ENCODE peak calls at places on chromosomes 3 and 15, in eight cellular contexts. R is fibroblast of lung, E is kidney, J is endothelial cell of umbilical vein, G is fibroblast of pulmonary artery, Z is tibial artery, P is transverse colon, M is colonic mucosa. K is an unnamed sample.

GRCh38 chr3:127764841-127765362 is 57.4 kb downstream of the MGLL start:
- DNase-seq in R (no peak), E (no peak), J (no peak), G (no peak), Z (no peak), P (no peak), M (no peak), K (no peak)

GRCh38 chr3:119582178-119582577 is 2.9 kb downstream of the ADPRH start:
- DNase-seq in R (no peak), E (peak), J (no peak), G (no peak), Z (no peak), P (no peak), M (no peak), K (no peak)

GRCh38 chr3:44058022-44058867 is 183.4 kb upstream of the TOPAZ1 start:
- DNase-seq in R (peak), E (peak), J (no peak), G (peak), Z (no peak), P (peak), M (no peak), K (peak)

GRCh38 chr3:45311953-45312795 is 76.2 kb upstream of the LARS2 start:
- DNase-seq in R (no peak), E (no peak), J (no peak), G (no peak), Z (no peak), P (no peak), M (no peak), K (no peak)

GRCh38 chr3:147412491-147412916 is 3.3 kb downstream of the ZIC1 start:
- DNase-seq in R (no peak), E (peak), J (no peak), G (no peak), Z (no peak), P (no peak), M (no peak), K (no peak)

GRCh38 chr15:38670142-38671002 is 105.8 kb upstream of the RASGRP1 start:
- DNase-seq in R (no peak), E (no peak), J (no peak), G (no peak), Z (no peak), P (peak), M (no peak), K (no peak)

GRCh38 chr3:133264920-133265319 is 134.9 kb upstream of the BFSP2 start:
- DNase-seq in R (no peak), E (no peak), J (no peak), G (no peak), Z (no peak), P (no peak), M (no peak), K (no peak)

GRCh38 chr15:58115692-58116091 is 22.5 kb upstream of the AQP9 start:
- DNase-seq in R (peak), E (no peak), J (peak), G (peak), Z (no peak), P (no peak), M (no peak), K (peak)

GRCh38 chr3:129621626-129622417 is 15.3 kb upstream of the PLXND1 start:
- DNase-seq in R (no peak), E (peak), J (peak), G (no peak), Z (peak), P (no peak), M (peak), K (no peak)

GRCh38 chr3:185813205-185813604 is 11.6 kb downstream of the IGF2BP2 start:
- DNase-seq in R (peak), E (no peak), J (no peak), G (no peak), Z (no peak), P (no peak), M (no peak), K (peak)

GRCh38 chr15:91316123-91316522 is 216.1 kb downstream of the SV2B start:
- DNase-seq in R (no peak), E (no peak), J (no peak), G (no peak), Z (no peak), P (no peak), M (no peak), K (no peak)

GRCh38 chr3:8443829-8444791 is 57.5 kb upstream of the LMCD1 start:
- DNase-seq in R (peak), E (peak), J (peak), G (peak), Z (peak), P (peak), M (peak), K (peak)

GRCh38 chr15:85312486-85312885 is 67.9 kb upstream of the AKAP13 start:
- DNase-seq in R (peak), E (no peak), J (no peak), G (peak), Z (no peak), P (no peak), M (no peak), K (peak)

GRCh38 chr3:48473617-48473952 is 27.0 kb downstream of the ATRIP start:
- DNase-seq in R (no peak), E (no peak), J (no peak), G (no peak), Z (no peak), P (no peak), M (no peak), K (no peak)

GRCh38 chr3:9045399-9045798 is 82.1 kb upstream of the RAD18 start:
- DNase-seq in R (no peak), E (no peak), J (no peak), G (no peak), Z (no peak), P (no peak), M (no peak), K (no peak)

GRCh38 chr3:95655363-95655986 is 1158.9 kb upstream of the EPHA6 start:
- DNase-seq in R (no peak), E (no peak), J (no peak), G (no peak), Z (no peak), P (no peak), M (no peak), K (no peak)

GRCh38 chr3:58452176-58452575 is 18.5 kb upstream of the PDHB start:
- DNase-seq in R (no peak), E (no peak), J (no peak), G (no peak), Z (no peak), P (no peak), M (no peak), K (no peak)

GRCh38 chr15:73784299-73784698 is 31.1 kb upstream of the INSYN1 start:
- DNase-seq in R (no peak), E (no peak), J (no peak), G (no peak), Z (no peak), P (no peak), M (no peak), K (no peak)

GRCh38 chr15:32705450-32705849 is 12.4 kb upstream of the GREM1 start:
- DNase-seq in R (peak), E (no peak), J (no peak), G (no peak), Z (no peak), P (no peak), M (no peak), K (no peak)

DNA sequence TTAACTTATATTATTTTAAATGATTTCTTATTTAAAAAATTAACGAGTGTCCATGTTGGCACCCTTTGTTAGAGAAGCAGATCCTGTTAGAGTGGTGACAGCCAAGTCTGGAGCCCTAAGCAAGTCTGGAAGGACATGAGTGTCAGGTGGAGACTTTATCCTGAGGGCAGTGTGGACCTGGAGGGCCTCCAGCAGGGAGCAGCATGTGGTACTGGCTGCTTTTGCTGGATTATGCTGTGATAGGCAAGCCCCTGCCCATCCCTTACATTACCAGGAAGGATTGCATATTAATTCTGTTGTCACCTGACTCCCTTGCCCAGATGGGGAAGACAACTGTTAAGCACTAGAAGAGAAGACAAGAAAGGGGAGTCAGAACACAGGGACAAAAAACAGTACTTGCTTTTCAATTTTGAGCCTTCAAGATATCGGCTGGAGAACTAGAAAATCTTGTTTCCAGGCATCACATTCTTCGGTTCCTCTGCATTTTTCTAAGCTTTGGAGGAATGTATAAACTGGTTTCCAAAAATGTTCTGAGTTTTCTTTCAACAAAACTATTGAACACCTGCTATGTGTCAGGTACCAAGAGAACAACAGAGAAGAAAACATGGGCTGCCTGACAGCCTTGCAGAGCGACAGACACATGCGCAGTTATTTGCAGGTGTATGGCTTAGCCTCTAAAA is 22.7 kb downstream of the ZNF860 start:
- DNase-seq in R (no peak), E (no peak), J (no peak), G (no peak), Z (no peak), P (no peak), M (no peak), K (no peak)
- TF ChIP-seq CTCF in R (no peak), E (no peak), J (no peak), G (no peak), Z (no peak), P (no peak), M (no peak), K (peak)

GRCh38 chr15:21261396-21261964 is 178.8 kb downstream of the POTEB3 start:
- DNase-seq in R (no peak), E (peak), J (no peak), G (no peak), Z (no peak), P (no peak), M (no peak), K (no peak)
- H3K4me3 ChIP-seq in R (no peak), E (no peak), J (no peak), G (no peak), Z (no peak), P (no peak), M (no peak), K (no peak)

GRCh38 chr3:159629329-159630084 is 359.1 kb upstream of the IL12A start:
- DNase-seq in R (no peak), E (no peak), J (no peak), G (no peak), Z (no peak), P (no peak), M (no peak), K (peak)
- TF ChIP-seq CTCF in R (no peak), E (no peak), J (no peak), G (no peak), Z (no peak), P (no peak), M (no peak), K (no peak)

GRCh38 chr3:51874889-51875288 is 512 bp downstream of the IQCF5 start:
- DNase-seq in R (no peak), E (no peak), J (no peak), G (no peak), Z (no peak), P (no peak), M (no peak), K (no peak)

GRCh38 chr3:51875501-51875900 is at the start of gene IQCF5:
- DNase-seq in R (no peak), E (no peak), J (no peak), G (no peak), Z (no peak), P (no peak), M (no peak), K (no peak)

GRCh38 chr3:51874411-51874810 is 990 bp downstream of the IQCF5 start:
- DNase-seq in R (no peak), E (no peak), J (no peak), G (no peak), Z (no peak), P (no peak), M (no peak), K (no peak)

GRCh38 chr3:51873253-51873766 is 2.1 kb downstream of the IQCF5 start:
- DNase-seq in R (no peak), E (no peak), J (no peak), G (no peak), Z (no peak), P (no peak), M (no peak), K (no peak)

DNA sequence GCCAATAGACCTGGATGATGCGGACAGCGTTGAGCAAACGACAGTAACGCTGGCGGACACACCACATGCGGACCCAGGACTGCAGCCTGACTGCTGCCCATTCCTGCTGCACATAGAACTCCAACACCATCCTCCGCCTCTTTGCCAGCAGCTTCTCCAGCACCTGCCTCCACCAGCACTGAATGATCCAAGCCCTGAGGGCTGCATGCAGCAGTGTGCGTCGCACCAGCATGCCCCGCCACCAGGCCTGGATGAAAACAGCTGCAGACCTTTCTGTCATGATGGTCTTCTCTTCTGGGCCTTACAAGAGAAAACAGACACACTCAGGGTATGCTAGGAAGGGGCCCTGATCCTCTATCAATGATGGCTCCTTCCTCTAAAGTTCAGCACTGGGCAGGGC is 1.5 kb downstream of the IQCF5 start:
- DNase-seq in R (no peak), E (no peak), J (no peak), G (no peak), Z (no peak), P (no peak), M (no peak), K (no peak)
- H3K4me3 ChIP-seq in R (no peak), E (no peak), J (no peak), G (no peak), Z (no peak), P (no peak), M (no peak), K (no peak)

DNA sequence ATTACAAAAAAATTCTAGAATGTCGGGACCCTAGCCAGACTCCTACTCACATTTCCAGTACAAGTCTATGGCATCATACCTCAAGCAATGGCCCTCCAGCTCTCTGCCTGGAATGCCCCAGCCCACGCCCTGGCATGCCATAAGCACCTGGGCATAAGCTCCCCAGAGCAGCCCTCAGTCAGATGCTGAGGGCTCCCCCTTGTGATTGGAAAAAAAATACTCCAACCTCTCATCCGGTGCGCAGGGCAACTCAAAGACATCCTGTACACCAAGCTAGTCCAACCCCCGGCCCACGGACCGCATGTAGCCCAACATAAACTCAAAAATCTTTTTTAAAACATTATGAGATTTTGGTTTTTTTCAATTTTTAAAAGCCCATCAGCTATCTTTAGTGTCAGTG is 115.4 kb downstream of the NEK10 start:
- DNase-seq in R (peak), E (no peak), J (peak), G (peak), Z (peak), P (peak), M (peak), K (peak)
- TF ChIP-seq CTCF in R (peak), E (peak), J (peak), G (peak), Z (peak), P (peak), M (peak), K (peak)

GRCh38 chr15:41773332-41773728 is 954 bp upstream of the MAPKBP1 start:
- DNase-seq in R (no peak), E (no peak), J (no peak), G (no peak), Z (no peak), P (no peak), M (no peak), K (no peak)

GRCh38 chr15:41774062-41774872 is at the start of gene MAPKBP1:
- DNase-seq in R (peak), E (peak), J (peak), G (peak), Z (peak), P (peak), M (peak), K (peak)

GRCh38 chr15:41773729-41774061 is 589 bp upstream of the MAPKBP1 start:
- DNase-seq in R (no peak), E (no peak), J (no peak), G (no peak), Z (no peak), P (no peak), M (no peak), K (no peak)

GRCh38 chr15:41774873-41775417 is 661 bp downstream of the MAPKBP1 start:
- DNase-seq in R (no peak), E (no peak), J (no peak), G (no peak), Z (no peak), P (no peak), M (peak), K (no peak)

DNA sequence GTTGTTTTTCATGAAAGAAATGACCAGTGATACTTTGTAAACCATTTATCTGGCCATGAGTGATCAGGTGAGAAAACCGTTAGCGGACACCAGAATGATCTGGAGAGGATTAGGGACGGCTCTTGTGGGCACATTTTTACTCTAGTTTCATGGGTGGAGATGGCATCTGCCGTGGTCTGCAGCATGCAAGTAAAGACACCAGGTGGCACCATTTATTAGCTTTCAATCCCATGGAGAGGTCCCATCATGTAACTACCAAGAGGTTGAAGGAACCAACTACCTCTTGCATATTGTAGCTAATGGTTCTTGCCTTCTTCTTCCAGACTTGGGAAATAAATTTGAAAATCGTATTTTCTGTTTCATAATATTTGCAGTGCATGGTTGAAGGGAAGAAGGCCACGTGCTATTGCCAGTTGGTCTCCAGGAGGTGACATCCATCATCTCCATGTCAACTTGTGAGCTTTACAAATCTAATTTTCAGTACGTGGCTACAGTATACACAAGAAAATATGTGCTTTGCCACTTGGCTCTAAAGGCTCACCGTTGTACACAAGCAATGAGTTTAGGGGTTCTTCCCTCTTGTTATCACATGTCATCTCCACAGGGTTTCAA is 1.5 kb upstream of the MAPKBP1 start:
- DNase-seq in R (peak), E (no peak), J (peak), G (peak), Z (peak), P (peak), M (peak), K (peak)
- H3K4me3 ChIP-seq in R (no peak), E (no peak), J (no peak), G (no peak), Z (no peak), P (no peak), M (no peak), K (no peak)

DNA sequence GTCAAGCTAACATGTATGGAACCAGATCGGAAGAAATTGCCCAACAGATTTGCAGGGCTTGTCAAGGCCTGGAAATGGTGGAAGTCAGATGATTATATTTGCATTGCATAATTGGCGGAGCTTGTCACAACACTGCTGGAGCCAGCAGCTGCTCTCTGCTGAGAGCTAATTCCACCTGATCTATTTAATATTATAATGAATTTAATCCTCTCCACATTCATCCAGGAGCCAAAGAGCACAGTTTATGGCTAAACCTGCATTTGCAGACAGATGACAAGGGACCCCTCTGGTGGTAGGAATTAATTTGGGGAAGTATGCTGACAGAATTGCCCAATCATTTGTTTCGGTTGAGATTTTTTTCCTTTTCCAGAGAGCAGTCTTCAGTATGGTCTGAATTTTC is 730.2 kb downstream of the TUSC7 start:
- DNase-seq in R (peak), E (no peak), J (no peak), G (peak), Z (no peak), P (no peak), M (no peak), K (peak)
- TF ChIP-seq CTCF in R (peak), E (no peak), J (no peak), G (peak), Z (no peak), P (no peak), M (no peak), K (peak)

GRCh38 chr15:92394327-92395175 is 870 bp downstream of the ST8SIA2 start:
- DNase-seq in R (no peak), E (no peak), J (no peak), G (no peak), Z (no peak), P (no peak), M (no peak), K (no peak)
- H3K4me3 ChIP-seq in R (peak), E (no peak), J (peak), G (no peak), Z (no peak), P (peak), M (peak), K (no peak)

K was measured in fibroblast of villous mesenchyme.